ENCODE peak calls at places on chromosomes 5 and 9, in ten cellular contexts. L is HCT116, T is GM23338, E is left ventricle myocardium inferior, W is colonic mucosa, I is GM12865, C is heart left ventricle, B is endothelial cell of umbilical vein, U is fibroblast of lung, X is A673. H is an unnamed sample.

GRCh38 chr9:127567119-127567897 is 44.8 kb upstream of the STXBP1 start:
- DNase-seq in L (no peak), T (no peak), E (peak; percentile 71), W (peak; percentile 88), I (no peak), C (peak; percentile 72), B (no peak), U (peak; percentile 56), X (peak; percentile 43), H (peak; percentile 89)

GRCh38 chr5:103690676-103691075 is 128.1 kb upstream of the NUDT12 start:
- DNase-seq in L (no peak), T (no peak), E (no peak), W (no peak), I (no peak), C (no peak), B (no peak), U (peak; percentile 5), X (no peak), H (no peak)

GRCh38 chr9:77014597-77015263 is 4.7 kb upstream of the FOXB2 start:
- DNase-seq in L (no peak), T (peak; percentile 71), E (no peak), W (no peak), I (no peak), C (no peak), B (no peak), U (no peak), X (no peak), H (no peak)

GRCh38 chr5:6450235-6450860 is 1.7 kb downstream of the UBE2QL1 start:
- DNase-seq in L (no peak), T (peak; percentile 34), E (no peak), W (no peak), I (no peak), C (no peak), B (no peak), U (no peak), X (no peak), H (no peak)

GRCh38 chr9:79969383-79969782 is 397.6 kb downstream of the TLE4 start:
- DNase-seq in L (no peak), T (no peak), E (no peak), W (no peak), I (no peak), C (no peak), B (no peak), U (no peak), X (no peak), H (no peak)

GRCh38 chr9:123327697-123328100 is 28.3 kb upstream of the CRB2 start:
- DNase-seq in L (no peak), T (peak; percentile 41), E (no peak), W (peak; percentile 66), I (no peak), C (no peak), B (no peak), U (no peak), X (no peak), H (peak; percentile 82)

GRCh38 chr5:74766887-74767578 is at the start of the genes GFM2 and NSA2:
- DNase-seq in L (peak; percentile 91), T (peak; percentile 98), E (peak; percentile 93), W (peak; percentile 95), I (peak; percentile 95), C (peak; percentile 94), B (peak; percentile 97), U (peak; percentile 93), X (peak; percentile 96), H (peak; percentile 95)

GRCh38 chr5:139863855-139864558 is 68.4 kb downstream of the PSD2 start:
- DNase-seq in L (no peak), T (peak; percentile 85), E (peak; percentile 62), W (peak; percentile 69), I (peak; percentile 72), C (peak; percentile 73), B (peak; percentile 57), U (peak; percentile 32), X (peak; percentile 67), H (peak; percentile 72)

GRCh38 chr9:456365-456764 is 241.7 kb downstream of the DOCK8 start:
- DNase-seq in L (no peak), T (no peak), E (peak; percentile 51), W (no peak), I (no peak), C (no peak), B (no peak), U (peak; percentile 50), X (no peak), H (no peak)

GRCh38 chr9:3459076-3459475 is 66.7 kb downstream of the RFX3 start:
- DNase-seq in L (no peak), T (no peak), E (no peak), W (no peak), I (no peak), C (no peak), B (no peak), U (no peak), X (peak; percentile 30), H (no peak)

GRCh38 chr9:12329623-12329985 is 363.6 kb upstream of the TYRP1 start:
- DNase-seq in L (no peak), T (no peak), E (no peak), W (no peak), I (no peak), C (no peak), B (no peak), U (no peak), X (no peak), H (no peak)

GRCh38 chr5:108222011-108222410 is 159.9 kb downstream of the FBXL17 start:
- DNase-seq in L (no peak), T (no peak), E (no peak), W (no peak), I (no peak), C (no peak), B (no peak), U (no peak), X (no peak), H (no peak)

GRCh38 chr5:86879086-86879485 is 261.3 kb downstream of the COX7C start:
- DNase-seq in L (no peak), T (no peak), E (no peak), W (no peak), I (no peak), C (no peak), B (no peak), U (no peak), X (no peak), H (no peak)

GRCh38 chr5:98781964-98782363 is 8.5 kb downstream of the RGMB start:
- DNase-seq in L (no peak), T (no peak), E (no peak), W (no peak), I (no peak), C (no peak), B (no peak), U (no peak), X (no peak), H (no peak)

GRCh38 chr9:99169982-99170761 is 51.6 kb downstream of the ALG2 start:
- DNase-seq in L (no peak), T (peak; percentile 75), E (no peak), W (no peak), I (no peak), C (no peak), B (no peak), U (peak; percentile 10), X (no peak), H (no peak)

GRCh38 chr9:116875576-116875975 is 188.5 kb downstream of the TRIM32 start:
- DNase-seq in L (no peak), T (no peak), E (no peak), W (no peak), I (no peak), C (no peak), B (no peak), U (no peak), X (no peak), H (no peak)

GRCh38 chr5:148805323-148806290 is 20.8 kb upstream of the ADRB2 start:
- DNase-seq in L (no peak), T (peak; percentile 22), E (peak; percentile 66), W (no peak), I (peak; percentile 76), C (no peak), B (peak; percentile 77), U (peak; percentile 74), X (peak; percentile 48), H (no peak)

GRCh38 chr9:13110766-13111400 is 168.6 kb downstream of the MPDZ start:
- DNase-seq in L (no peak), T (no peak), E (peak; percentile 23), W (no peak), I (no peak), C (peak; percentile 35), B (no peak), U (peak; percentile 38), X (no peak), H (no peak)

GRCh38 chr5:64973226-64973625 is 204.5 kb downstream of the CWC27 start:
- DNase-seq in L (no peak), T (no peak), E (no peak), W (no peak), I (no peak), C (no peak), B (no peak), U (peak; percentile 9), X (no peak), H (no peak)

GRCh38 chr5:64972591-64972990 is 203.9 kb downstream of the CWC27 start:
- DNase-seq in L (no peak), T (no peak), E (no peak), W (no peak), I (no peak), C (no peak), B (peak; percentile 3), U (no peak), X (no peak), H (no peak)

GRCh38 chr5:64971990-64972389 is 203.3 kb downstream of the CWC27 start:
- DNase-seq in L (no peak), T (no peak), E (no peak), W (no peak), I (no peak), C (no peak), B (no peak), U (no peak), X (no peak), H (no peak)

GRCh38 chr5:64971538-64971937 is 202.8 kb downstream of the CWC27 start:
- DNase-seq in L (no peak), T (no peak), E (no peak), W (no peak), I (peak; percentile 1), C (no peak), B (peak; percentile 3), U (no peak), X (no peak), H (no peak)
- TF ChIP-seq CTCF in L (no peak), T (no peak), E (peak; percentile 34), W (no peak), I (no peak), C (no peak), B (no peak), U (no peak), X (peak; percentile 23), H (no peak)

GRCh38 chr5:172860520-172861443 is 26.7 kb downstream of the ERGIC1 start:
- DNase-seq in L (no peak), T (no peak), E (peak; percentile 90), W (peak; percentile 63), I (no peak), C (peak; percentile 88), B (peak; percentile 90), U (peak; percentile 61), X (no peak), H (peak; percentile 89)
- H3K4me3 ChIP-seq in L (no peak overlapping the region), T (no peak overlapping the region), E (peak overlapping the region; percentile 49), W (no peak overlapping the region), I (no peak overlapping the region), C (peak overlapping the region; percentile 26), B (no peak overlapping the region), U (no peak overlapping the region), X (no peak overlapping the region), H (no peak overlapping the region)

GRCh38 chr9:120916573-120916972 is 10.0 kb downstream of the TRAF1 start:
- DNase-seq in L (no peak), T (peak; percentile 31), E (peak; percentile 71), W (no peak), I (no peak), C (no peak), B (no peak), U (no peak), X (peak; percentile 46), H (no peak)
- TF ChIP-seq CTCF in L (no peak), T (no peak), E (peak; percentile 13), W (no peak), I (no peak), C (no peak), B (no peak), U (no peak), X (peak; percentile 21), H (no peak)

GRCh38 chr9:131936929-131937328 is 142.7 kb downstream of the MED27 start:
- DNase-seq in L (no peak), T (peak; percentile 40), E (no peak), W (no peak), I (no peak), C (no peak), B (no peak), U (no peak), X (no peak), H (no peak)
- H3K4me3 ChIP-seq in L (no peak overlapping the region), T (no peak overlapping the region), E (no peak overlapping the region), W (no peak overlapping the region), I (no peak overlapping the region), C (no peak overlapping the region), B (no peak overlapping the region), U (no peak overlapping the region), X (no peak overlapping the region), H (no peak overlapping the region)

H was measured in upper lobe of right lung.